ENCODE peak calls at places on chromosomes 5 and 9, in seven cellular contexts. One of them, this sample, is unnamed.

GRCh38 chr5:151134228-151134627 is 23.4 kb downstream of the ANXA6 start:
- DNase-seq in iPS-NIHi11: no peak
- DNase-seq in AG08396: no peak
- DNase-seq in GM12865: peak
- DNase-seq in AG08395: no peak
- DNase-seq in H1: no peak
- DNase-seq in activated CD8-positive, alpha-beta T cell treated with anti-CD3 and anti-CD28 coated beads, Interleukin-2, amount 10 ng/mL, durations not matched to agents 7 days and 5 days: no peak
- DNase-seq in this sample: no peak

GRCh38 chr5:135067587-135067986 is 33.6 kb upstream of the PITX1 start:
- DNase-seq in AG08395: no peak
- DNase-seq in activated CD8-positive, alpha-beta T cell treated with anti-CD3 and anti-CD28 coated beads, Interleukin-2, amount 10 ng/mL, durations not matched to agents 7 days and 5 days: no peak
- DNase-seq in H1: no peak
- DNase-seq in iPS-NIHi11: no peak
- DNase-seq in GM12865: no peak
- DNase-seq in AG08396: no peak
- DNase-seq in this sample: no peak

GRCh38 chr9:76107487-76107886 is 217.0 kb downstream of the PCSK5 start:
- DNase-seq in activated CD8-positive, alpha-beta T cell treated with anti-CD3 and anti-CD28 coated beads, Interleukin-2, amount 10 ng/mL, durations not matched to agents 7 days and 5 days: no peak
- DNase-seq in AG08396: peak
- DNase-seq in H1: no peak
- DNase-seq in iPS-NIHi11: no peak
- DNase-seq in GM12865: no peak
- DNase-seq in AG08395: peak
- DNase-seq in this sample: no peak

GRCh38 chr5:120240716-120241115 is 223.4 kb upstream of the PRR16 start:
- DNase-seq in AG08396: no peak
- DNase-seq in iPS-NIHi11: no peak
- DNase-seq in AG08395: peak
- DNase-seq in activated CD8-positive, alpha-beta T cell treated with anti-CD3 and anti-CD28 coated beads, Interleukin-2, amount 10 ng/mL, durations not matched to agents 7 days and 5 days: no peak
- DNase-seq in GM12865: no peak
- DNase-seq in H1: no peak
- DNase-seq in this sample: no peak

GRCh38 chr5:139744471-139745120 is 51.0 kb upstream of the PSD2 start:
- DNase-seq in AG08396: no peak
- DNase-seq in iPS-NIHi11: no peak
- DNase-seq in activated CD8-positive, alpha-beta T cell treated with anti-CD3 and anti-CD28 coated beads, Interleukin-2, amount 10 ng/mL, durations not matched to agents 7 days and 5 days: no peak
- DNase-seq in AG08395: no peak
- DNase-seq in GM12865: no peak
- DNase-seq in H1: no peak
- DNase-seq in this sample: no peak

GRCh38 chr5:57895766-57896165 is 413.2 kb upstream of the ACTBL2 start:
- DNase-seq in iPS-NIHi11: no peak
- DNase-seq in H1: no peak
- DNase-seq in AG08396: no peak
- DNase-seq in GM12865: no peak
- DNase-seq in activated CD8-positive, alpha-beta T cell treated with anti-CD3 and anti-CD28 coated beads, Interleukin-2, amount 10 ng/mL, durations not matched to agents 7 days and 5 days: no peak
- DNase-seq in AG08395: peak
- DNase-seq in this sample: no peak

GRCh38 chr5:129043894-129044293 is 50.7 kb upstream of the ISOC1 start:
- DNase-seq in iPS-NIHi11: no peak
- DNase-seq in H1: no peak
- DNase-seq in AG08395: no peak
- DNase-seq in AG08396: no peak
- DNase-seq in GM12865: no peak
- DNase-seq in activated CD8-positive, alpha-beta T cell treated with anti-CD3 and anti-CD28 coated beads, Interleukin-2, amount 10 ng/mL, durations not matched to agents 7 days and 5 days: no peak
- DNase-seq in this sample: no peak

GRCh38 chr9:33921967-33922895 is 105.3 kb downstream of the UBE2R2 start:
- DNase-seq in activated CD8-positive, alpha-beta T cell treated with anti-CD3 and anti-CD28 coated beads, Interleukin-2, amount 10 ng/mL, durations not matched to agents 7 days and 5 days: peak
- DNase-seq in iPS-NIHi11: peak
- DNase-seq in GM12865: peak
- DNase-seq in AG08396: peak
- DNase-seq in H1: no peak
- DNase-seq in AG08395: peak
- DNase-seq in this sample: no peak

GRCh38 chr9:92607773-92608172 is 62.2 kb downstream of the IPPK start:
- DNase-seq in AG08395: peak
- DNase-seq in activated CD8-positive, alpha-beta T cell treated with anti-CD3 and anti-CD28 coated beads, Interleukin-2, amount 10 ng/mL, durations not matched to agents 7 days and 5 days: no peak
- DNase-seq in iPS-NIHi11: no peak
- DNase-seq in GM12865: no peak
- DNase-seq in H1: no peak
- DNase-seq in AG08396: peak
- DNase-seq in this sample: no peak

GRCh38 chr5:61381968-61382367 is 49.9 kb downstream of the ZSWIM6 start:
- DNase-seq in iPS-NIHi11: no peak
- DNase-seq in GM12865: no peak
- DNase-seq in H1: no peak
- DNase-seq in activated CD8-positive, alpha-beta T cell treated with anti-CD3 and anti-CD28 coated beads, Interleukin-2, amount 10 ng/mL, durations not matched to agents 7 days and 5 days: no peak
- DNase-seq in AG08396: no peak
- DNase-seq in AG08395: no peak
- DNase-seq in this sample: no peak

GRCh38 chr5:1182633-1183423 is 18.6 kb upstream of the SLC6A19 start:
- DNase-seq in iPS-NIHi11: no peak
- DNase-seq in AG08395: no peak
- DNase-seq in H1: no peak
- DNase-seq in GM12865: no peak
- DNase-seq in activated CD8-positive, alpha-beta T cell treated with anti-CD3 and anti-CD28 coated beads, Interleukin-2, amount 10 ng/mL, durations not matched to agents 7 days and 5 days: no peak
- DNase-seq in AG08396: no peak
- DNase-seq in this sample: peak

GRCh38 chr9:91245432-91246313 is 116.0 kb downstream of the AUH start:
- DNase-seq in AG08396: no peak
- DNase-seq in iPS-NIHi11: no peak
- DNase-seq in activated CD8-positive, alpha-beta T cell treated with anti-CD3 and anti-CD28 coated beads, Interleukin-2, amount 10 ng/mL, durations not matched to agents 7 days and 5 days: no peak
- DNase-seq in AG08395: no peak
- DNase-seq in GM12865: peak
- DNase-seq in H1: no peak
- DNase-seq in this sample: no peak

GRCh38 chr5:52069997-52070396 is 686.7 kb downstream of the ISL1 start:
- DNase-seq in AG08395: no peak
- DNase-seq in H1: no peak
- DNase-seq in activated CD8-positive, alpha-beta T cell treated with anti-CD3 and anti-CD28 coated beads, Interleukin-2, amount 10 ng/mL, durations not matched to agents 7 days and 5 days: no peak
- DNase-seq in GM12865: no peak
- DNase-seq in iPS-NIHi11: no peak
- DNase-seq in AG08396: no peak
- DNase-seq in this sample: no peak

GRCh38 chr5:161847896-161848510 is at the start of gene GABRA1:
- DNase-seq in GM12865: no peak
- DNase-seq in H1: no peak
- DNase-seq in iPS-NIHi11: peak
- DNase-seq in AG08396: no peak
- DNase-seq in activated CD8-positive, alpha-beta T cell treated with anti-CD3 and anti-CD28 coated beads, Interleukin-2, amount 10 ng/mL, durations not matched to agents 7 days and 5 days: no peak
- DNase-seq in AG08395: peak
- DNase-seq in this sample: no peak

GRCh38 chr5:102670224-102670836 is 84.8 kb upstream of the PAM start:
- DNase-seq in AG08395: peak
- DNase-seq in H1: peak
- DNase-seq in activated CD8-positive, alpha-beta T cell treated with anti-CD3 and anti-CD28 coated beads, Interleukin-2, amount 10 ng/mL, durations not matched to agents 7 days and 5 days: no peak
- DNase-seq in iPS-NIHi11: peak
- DNase-seq in GM12865: no peak
- DNase-seq in AG08396: peak
- DNase-seq in this sample: no peak

GRCh38 chr9:105142406-105143092 is 101.9 kb upstream of the SLC44A1 start:
- DNase-seq in H1: no peak
- DNase-seq in AG08396: peak
- DNase-seq in AG08395: peak
- DNase-seq in GM12865: no peak
- DNase-seq in iPS-NIHi11: no peak
- DNase-seq in activated CD8-positive, alpha-beta T cell treated with anti-CD3 and anti-CD28 coated beads, Interleukin-2, amount 10 ng/mL, durations not matched to agents 7 days and 5 days: no peak
- DNase-seq in this sample: no peak

GRCh38 chr9:89811356-89811755 is 206.5 kb downstream of the GADD45G start:
- DNase-seq in AG08396: no peak
- DNase-seq in activated CD8-positive, alpha-beta T cell treated with anti-CD3 and anti-CD28 coated beads, Interleukin-2, amount 10 ng/mL, durations not matched to agents 7 days and 5 days: no peak
- DNase-seq in AG08395: no peak
- DNase-seq in GM12865: no peak
- DNase-seq in H1: no peak
- DNase-seq in iPS-NIHi11: no peak
- DNase-seq in this sample: no peak

GRCh38 chr5:126003309-126003708 is 419.9 kb upstream of the GRAMD2B start:
- DNase-seq in iPS-NIHi11: no peak
- DNase-seq in AG08395: peak
- DNase-seq in AG08396: peak
- DNase-seq in GM12865: no peak
- DNase-seq in H1: no peak
- DNase-seq in activated CD8-positive, alpha-beta T cell treated with anti-CD3 and anti-CD28 coated beads, Interleukin-2, amount 10 ng/mL, durations not matched to agents 7 days and 5 days: no peak
- DNase-seq in this sample: no peak

GRCh38 chr9:83491995-83492394 is 46.2 kb downstream of the FRMD3 start:
- DNase-seq in H1: no peak
- DNase-seq in AG08396: no peak
- DNase-seq in AG08395: no peak
- DNase-seq in GM12865: no peak
- DNase-seq in iPS-NIHi11: no peak
- DNase-seq in activated CD8-positive, alpha-beta T cell treated with anti-CD3 and anti-CD28 coated beads, Interleukin-2, amount 10 ng/mL, durations not matched to agents 7 days and 5 days: no peak
- DNase-seq in this sample: no peak